ENCODE peak calls at places on chromosomes 3 and 15, in nine cellular contexts. One of them, this sample, is unnamed.

GRCh38 chr3:42246091-42246490 is 19.9 kb downstream of the CCK start:
- DNase-seq in stimulated activated CD4-positive, alpha-beta T cell treated with anti-CD3 and anti-CD28 coated beads, Interleukin-15, amount 100 ng/mL, for 24 hours: no peak
- DNase-seq in GM03348: no peak
- DNase-seq in iris pigment epithelial cell: no peak
- DNase-seq in activated T-helper 9 cell treated with anti-CD3 and anti-CD28 coated beads, Interleukin-2, amount 50 U/mL, for 16 hours: no peak
- DNase-seq in NCI-H774: no peak
- DNase-seq in nucleus accumbens: no peak
- DNase-seq in GM13977: no peak
- DNase-seq in pancreas: no peak
- DNase-seq in this sample: no peak

GRCh38 chr15:71051539-71051938 is 63.7 kb upstream of the THSD4 start:
- DNase-seq in pancreas: no peak
- DNase-seq in iris pigment epithelial cell: peak
- DNase-seq in GM03348: peak
- DNase-seq in stimulated activated CD4-positive, alpha-beta T cell treated with anti-CD3 and anti-CD28 coated beads, Interleukin-15, amount 100 ng/mL, for 24 hours: no peak
- DNase-seq in nucleus accumbens: no peak
- DNase-seq in GM13977: no peak
- DNase-seq in activated T-helper 9 cell treated with anti-CD3 and anti-CD28 coated beads, Interleukin-2, amount 50 U/mL, for 16 hours: no peak
- DNase-seq in NCI-H774: no peak
- DNase-seq in this sample: no peak

GRCh38 chr15:31096563-31096962 is 5.0 kb downstream of the TRPM1 start:
- DNase-seq in iris pigment epithelial cell: no peak
- DNase-seq in pancreas: no peak
- DNase-seq in NCI-H774: no peak
- DNase-seq in GM13977: no peak
- DNase-seq in activated T-helper 9 cell treated with anti-CD3 and anti-CD28 coated beads, Interleukin-2, amount 50 U/mL, for 16 hours: no peak
- DNase-seq in nucleus accumbens: no peak
- DNase-seq in GM03348: no peak
- DNase-seq in stimulated activated CD4-positive, alpha-beta T cell treated with anti-CD3 and anti-CD28 coated beads, Interleukin-15, amount 100 ng/mL, for 24 hours: no peak
- DNase-seq in this sample: no peak

GRCh38 chr15:101488300-101489164 is 975 bp downstream of the PCSK6 start:
- DNase-seq in activated T-helper 9 cell treated with anti-CD3 and anti-CD28 coated beads, Interleukin-2, amount 50 U/mL, for 16 hours: no peak
- DNase-seq in iris pigment epithelial cell: no peak
- DNase-seq in nucleus accumbens: no peak
- DNase-seq in GM13977: no peak
- DNase-seq in GM03348: no peak
- DNase-seq in pancreas: no peak
- DNase-seq in stimulated activated CD4-positive, alpha-beta T cell treated with anti-CD3 and anti-CD28 coated beads, Interleukin-15, amount 100 ng/mL, for 24 hours: no peak
- DNase-seq in NCI-H774: no peak
- DNase-seq in this sample: no peak

GRCh38 chr15:64150236-64150578 is 1.3 kb upstream of the SNX22 start:
- DNase-seq in stimulated activated CD4-positive, alpha-beta T cell treated with anti-CD3 and anti-CD28 coated beads, Interleukin-15, amount 100 ng/mL, for 24 hours: no peak
- DNase-seq in nucleus accumbens: no peak
- DNase-seq in NCI-H774: no peak
- DNase-seq in activated T-helper 9 cell treated with anti-CD3 and anti-CD28 coated beads, Interleukin-2, amount 50 U/mL, for 16 hours: no peak
- DNase-seq in GM03348: no peak
- DNase-seq in GM13977: no peak
- DNase-seq in pancreas: no peak
- DNase-seq in iris pigment epithelial cell: no peak
- DNase-seq in this sample: no peak

GRCh38 chr3:177724020-177724638 is 526.8 kb upstream of the TBL1XR1 start:
- DNase-seq in nucleus accumbens: peak
- DNase-seq in GM13977: no peak
- DNase-seq in pancreas: no peak
- DNase-seq in activated T-helper 9 cell treated with anti-CD3 and anti-CD28 coated beads, Interleukin-2, amount 50 U/mL, for 16 hours: no peak
- DNase-seq in stimulated activated CD4-positive, alpha-beta T cell treated with anti-CD3 and anti-CD28 coated beads, Interleukin-15, amount 100 ng/mL, for 24 hours: no peak
- DNase-seq in iris pigment epithelial cell: peak
- DNase-seq in NCI-H774: peak
- DNase-seq in GM03348: no peak
- DNase-seq in this sample: peak

GRCh38 chr3:150377601-150378466 is 30.3 kb upstream of the TSC22D2 start:
- DNase-seq in GM03348: no peak
- DNase-seq in pancreas: no peak
- DNase-seq in stimulated activated CD4-positive, alpha-beta T cell treated with anti-CD3 and anti-CD28 coated beads, Interleukin-15, amount 100 ng/mL, for 24 hours: no peak
- DNase-seq in GM13977: no peak
- DNase-seq in activated T-helper 9 cell treated with anti-CD3 and anti-CD28 coated beads, Interleukin-2, amount 50 U/mL, for 16 hours: no peak
- DNase-seq in nucleus accumbens: no peak
- DNase-seq in NCI-H774: no peak
- DNase-seq in iris pigment epithelial cell: no peak
- DNase-seq in this sample: no peak

GRCh38 chr3:122668930-122669730 is 11.5 kb upstream of the PARP14 start:
- DNase-seq in GM03348: peak
- DNase-seq in nucleus accumbens: no peak
- DNase-seq in iris pigment epithelial cell: peak
- DNase-seq in activated T-helper 9 cell treated with anti-CD3 and anti-CD28 coated beads, Interleukin-2, amount 50 U/mL, for 16 hours: no peak
- DNase-seq in pancreas: no peak
- DNase-seq in GM13977: peak
- DNase-seq in NCI-H774: no peak
- DNase-seq in stimulated activated CD4-positive, alpha-beta T cell treated with anti-CD3 and anti-CD28 coated beads, Interleukin-15, amount 100 ng/mL, for 24 hours: peak
- DNase-seq in this sample: no peak

GRCh38 chr3:194383276-194383940 is 13.9 kb upstream of the LRRC15 start:
- DNase-seq in activated T-helper 9 cell treated with anti-CD3 and anti-CD28 coated beads, Interleukin-2, amount 50 U/mL, for 16 hours: no peak
- DNase-seq in stimulated activated CD4-positive, alpha-beta T cell treated with anti-CD3 and anti-CD28 coated beads, Interleukin-15, amount 100 ng/mL, for 24 hours: no peak
- DNase-seq in nucleus accumbens: no peak
- DNase-seq in GM03348: no peak
- DNase-seq in GM13977: no peak
- DNase-seq in iris pigment epithelial cell: no peak
- DNase-seq in NCI-H774: no peak
- DNase-seq in pancreas: no peak
- DNase-seq in this sample: no peak

GRCh38 chr15:32864841-32865240 is 147.0 kb downstream of the GREM1 start:
- DNase-seq in GM03348: no peak
- DNase-seq in NCI-H774: no peak
- DNase-seq in iris pigment epithelial cell: no peak
- DNase-seq in GM13977: no peak
- DNase-seq in nucleus accumbens: no peak
- DNase-seq in pancreas: no peak
- DNase-seq in stimulated activated CD4-positive, alpha-beta T cell treated with anti-CD3 and anti-CD28 coated beads, Interleukin-15, amount 100 ng/mL, for 24 hours: no peak
- DNase-seq in activated T-helper 9 cell treated with anti-CD3 and anti-CD28 coated beads, Interleukin-2, amount 50 U/mL, for 16 hours: no peak
- DNase-seq in this sample: no peak

GRCh38 chr15:88629071-88629470 is 7.9 kb downstream of the AEN start:
- DNase-seq in GM13977: no peak
- DNase-seq in GM03348: no peak
- DNase-seq in NCI-H774: no peak
- DNase-seq in iris pigment epithelial cell: no peak
- DNase-seq in activated T-helper 9 cell treated with anti-CD3 and anti-CD28 coated beads, Interleukin-2, amount 50 U/mL, for 16 hours: no peak
- DNase-seq in stimulated activated CD4-positive, alpha-beta T cell treated with anti-CD3 and anti-CD28 coated beads, Interleukin-15, amount 100 ng/mL, for 24 hours: no peak
- DNase-seq in pancreas: no peak
- DNase-seq in nucleus accumbens: no peak
- DNase-seq in this sample: no peak

This sample was measured in NCI-H2029.